ENCODE peak calls at places on chromosomes 4 and X, in seven cellular contexts. M is K562, A is IMR-90, H is GM12878, E is A549, F is HepG2, J is HCT116. P is an unnamed sample. For H3K9me3, the result is how much of the 10 kb centered on the place peaks cover.

GRCh38 chrX:111119341-111119740 is 23.4 kb downstream of the PAK3 start:
- DNase-seq in H (no peak), J (no peak), E (no peak), F (no peak), A (no peak), M (no peak), P (no peak)

GRCh38 chr4:6199344-6199921 is 916 bp downstream of the JAKMIP1 start:
- DNase-seq in F (no peak), H (no peak), M (no peak), J (no peak), A (no peak), E (peak), P (no peak)

GRCh38 chrX:54920610-54921426 is at the start of gene TRO:
- DNase-seq in J (no peak), F (no peak), H (no peak), M (no peak), E (no peak), A (peak), P (no peak)

GRCh38 chr4:102343964-102344519 is 1.2 kb downstream of the SLC39A8 start:
- DNase-seq in E (no peak), H (peak), F (no peak), J (peak), A (peak), M (peak), P (no peak)

GRCh38 chr4:156298230-156298629 is 344.6 kb upstream of the CTSO start:
- DNase-seq in J (no peak), A (peak), M (no peak), H (no peak), E (peak), F (no peak), P (no peak)

GRCh38 chr4:7610841-7611240 is 176.1 kb upstream of the PSAPL1 start:
- DNase-seq in H (no peak), M (no peak), F (no peak), A (no peak), E (no peak), J (no peak), P (no peak)

GRCh38 chr4:22607382-22607781 is 85.4 kb upstream of the GBA3 start:
- DNase-seq in F (peak), J (peak), H (no peak), E (peak), M (no peak), A (peak), P (no peak)

GRCh38 chrX:110437686-110438085 is 79.0 kb downstream of the RTL9 start:
- DNase-seq in E (no peak), M (no peak), H (no peak), J (no peak), A (no peak), F (no peak), P (no peak)

GRCh38 chr4:41866799-41867677 is 68.2 kb upstream of the TMEM33 start:
- DNase-seq in H (no peak), E (no peak), F (no peak), M (no peak), A (no peak), J (no peak), P (peak)

GRCh38 chrX:32673193-32673592 is 538.2 kb downstream of the DMD start:
- DNase-seq in F (peak), E (peak), A (peak), M (no peak), H (no peak), J (no peak), P (no peak)

GRCh38 chrX:153970398-153971123 is 1.1 kb downstream of the HCFC1 start:
- DNase-seq in E (peak), J (no peak), F (peak), M (peak), A (peak), H (no peak), P (no peak)

GRCh38 chr4:47061435-47061834 is 30.1 kb downstream of the GABRB1 start:
- DNase-seq in H (no peak), J (no peak), A (peak), F (no peak), M (no peak), E (no peak), P (no peak)

GRCh38 chrX:47078129-47079043 is at the start of gene RGN:
- DNase-seq in A (no peak), J (no peak), H (no peak), M (no peak), F (peak), E (no peak), P (no peak)

GRCh38 chr4:64121803-64122202 is 287.4 kb downstream of the TECRL start:
- DNase-seq in H (no peak), J (no peak), M (no peak), A (no peak), F (no peak), E (no peak), P (no peak)

GRCh38 chrX:41445781-41446358 is 1.3 kb upstream of the NYX start:
- DNase-seq in M (no peak), E (no peak), J (no peak), H (no peak), F (no peak), A (no peak), P (no peak)

GRCh38 chrX:39163585-39163984 is 362.3 kb downstream of the MID1IP1 start:
- DNase-seq in H (no peak), J (no peak), M (no peak), F (no peak), E (no peak), A (no peak), P (no peak)

GRCh38 chr4:138263438-138263837 is 21.3 kb upstream of the SLC7A11 start:
- DNase-seq in F (no peak), A (peak), H (no peak), J (no peak), E (no peak), M (no peak), P (no peak)

GRCh38 chrX:150683536-150684146 is 9.6 kb upstream of the MTMR1 start:
- DNase-seq in H (no peak), J (peak), F (peak), M (peak), A (peak), E (peak), P (no peak)

GRCh38 chrX:31658360-31658759 is 586.5 kb upstream of the FTHL17 start:
- DNase-seq in F (peak), H (no peak), M (peak), E (peak), J (no peak), A (peak), P (no peak)

GRCh38 chr4:24472514-24473308 is 111.6 kb downstream of the DHX15 start:
- DNase-seq in M (peak), J (peak), E (peak), F (peak), H (no peak), A (peak), P (peak)

GRCh38 chrX:39826813-39827543 is 270.8 kb downstream of the BCOR start:
- DNase-seq in J (no peak), M (no peak), H (no peak), F (no peak), A (no peak), E (no peak), P (no peak)

GRCh38 chr4:141132689-141133145 is 552 bp downstream of the RNF150 start:
- DNase-seq in F (no peak), A (peak), E (no peak), J (no peak), H (no peak), M (no peak), P (no peak)

GRCh38 chrX:19462879-19463278 is 52.4 kb downstream of the MAP3K15 start:
- DNase-seq in F (no peak), J (no peak), E (no peak), M (no peak), H (no peak), A (no peak), P (no peak)

GRCh38 chrX:3191186-3191585 is 149.9 kb downstream of the ARSF start:
- DNase-seq in A (peak), F (no peak), J (no peak), M (no peak), E (no peak), H (no peak), P (no peak)

GRCh38 chrX:23524467-23524866 is 142.8 kb upstream of the PRDX4 start:
- DNase-seq in A (no peak), F (no peak), M (no peak), E (no peak), J (no peak), H (no peak), P (no peak)

DNA sequence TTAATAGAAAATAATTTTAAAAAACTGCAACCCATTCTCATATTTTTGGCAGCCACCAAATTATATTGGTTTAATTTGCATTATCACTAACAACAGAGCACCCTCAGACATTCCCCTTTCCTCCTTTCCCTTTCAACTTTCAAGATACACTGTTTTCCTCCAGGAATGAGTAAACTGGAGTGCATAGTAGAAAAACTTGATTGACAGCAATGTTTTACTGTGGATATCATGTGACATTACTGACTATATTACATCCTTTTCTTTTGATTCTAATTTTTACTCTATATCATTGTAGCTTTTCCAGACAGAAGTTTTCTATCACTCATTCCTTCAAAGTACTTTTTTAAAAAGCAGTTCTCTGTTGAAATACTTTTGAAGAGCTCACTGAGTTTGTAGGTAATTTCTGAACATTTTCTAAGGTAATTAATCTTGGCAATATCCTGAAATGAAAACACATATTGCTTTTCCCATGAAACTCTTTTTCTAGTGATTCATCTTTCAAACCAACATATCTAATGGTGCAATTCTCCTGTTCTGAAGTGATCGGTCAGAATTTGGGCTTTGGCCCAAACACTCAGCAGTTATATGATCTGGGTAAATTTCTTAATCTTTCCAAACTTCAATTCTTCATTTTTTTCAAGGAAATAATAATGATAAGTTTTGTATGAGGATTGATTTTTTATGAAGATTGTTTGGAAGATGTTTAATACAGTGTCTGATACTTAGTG is 920.4 kb upstream of the EPHA5 start:
- DNase-seq in H (no peak), J (no peak), E (no peak), M (no peak), F (no peak), A (peak), P (no peak)
- TF ChIP-seq CEBPB in H (no peak), J (no peak), E (no peak), M (no peak), F (no peak), A (no peak), P (no peak)

DNA sequence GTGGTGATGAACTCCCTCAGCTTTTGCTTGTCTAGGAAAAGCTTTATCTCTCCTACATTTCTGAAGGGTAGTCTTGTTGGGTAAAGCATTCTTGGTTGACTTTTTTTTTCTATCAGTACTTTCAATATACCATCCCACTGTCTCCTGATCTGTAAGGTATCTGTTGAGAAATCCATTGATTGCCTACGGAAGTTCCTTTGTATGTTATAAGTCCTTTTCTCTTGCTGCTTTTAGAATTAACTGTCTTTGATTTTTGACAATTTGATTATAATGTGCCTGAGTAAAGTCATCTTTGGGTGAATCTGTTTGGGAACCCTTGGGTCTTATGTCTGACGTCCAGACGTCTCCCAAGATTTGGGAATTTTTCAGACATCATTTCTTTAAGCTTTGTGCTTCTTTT is 30.8 kb downstream of the SCLT1 start:
- DNase-seq in E (no peak), A (no peak), J (no peak), F (no peak), H (no peak), M (no peak), P (no peak)
- H3K9me3 ChIP-seq in E (under half), A (under half), J (under half), F (half or more), H (under half), M (under half), P (under half)

GRCh38 chr4:108385076-108385475 is 216.3 kb upstream of the LEF1 start:
- DNase-seq in H (no peak), J (no peak), M (no peak), E (no peak), A (no peak), F (no peak), P (no peak)
- TF ChIP-seq CEBPB in H (no peak), J (no peak), M (no peak), E (no peak), A (no peak), F (no peak), P (no peak)

GRCh38 chrX:63835361-63835760 is 50.3 kb upstream of the ARHGEF9 start:
- DNase-seq in H (no peak), M (no peak), F (no peak), E (no peak), J (no peak), A (no peak), P (no peak)
- H3K9me3 ChIP-seq in H (under half), M (under half), F (under half), E (under half), J (under half), A (under half), P (under half)

GRCh38 chr4:2936773-2937145 is 26.4 kb downstream of the NOP14 start:
- DNase-seq in F (no peak), H (peak), M (no peak), E (no peak), A (peak), J (no peak), P (no peak)

GRCh38 chr4:2937146-2937857 is 25.9 kb downstream of the NOP14 start:
- DNase-seq in A (no peak), J (peak), H (peak), M (no peak), F (peak), E (peak), P (no peak)

GRCh38 chr4:2934077-2934812 is 29.0 kb downstream of the NOP14 start:
- DNase-seq in M (peak), E (peak), F (no peak), H (no peak), J (no peak), A (peak), P (no peak)

GRCh38 chr4:2934813-2935761 is 28.1 kb downstream of the NOP14 start:
- DNase-seq in E (peak), F (peak), H (peak), M (peak), J (peak), A (peak), P (peak)

GRCh38 chr4:2935762-2936743 is 27.2 kb downstream of the NOP14 start:
- DNase-seq in M (peak), E (peak), A (no peak), J (peak), H (peak), F (no peak), P (no peak)
- TF ChIP-seq CEBPB in M (no peak), E (no peak), A (no peak), J (no peak), H (no peak), F (no peak), P (no peak)

GRCh38 chr4:183860110-183860509 is 45.0 kb upstream of the STOX2 start:
- DNase-seq in A (no peak), J (no peak), H (no peak), M (no peak), E (no peak), F (no peak), P (no peak)

GRCh38 chr4:183860726-183861125 is 44.4 kb upstream of the STOX2 start:
- DNase-seq in J (no peak), M (no peak), F (no peak), E (no peak), H (no peak), A (no peak), P (no peak)

GRCh38 chr4:183861426-183861825 is 43.7 kb upstream of the STOX2 start:
- DNase-seq in F (no peak), E (no peak), A (no peak), J (no peak), H (no peak), M (no peak), P (no peak)

GRCh38 chr4:183867247-183867646 is 37.9 kb upstream of the STOX2 start:
- DNase-seq in M (no peak), F (no peak), J (no peak), H (no peak), A (no peak), E (no peak), P (no peak)

DNA sequence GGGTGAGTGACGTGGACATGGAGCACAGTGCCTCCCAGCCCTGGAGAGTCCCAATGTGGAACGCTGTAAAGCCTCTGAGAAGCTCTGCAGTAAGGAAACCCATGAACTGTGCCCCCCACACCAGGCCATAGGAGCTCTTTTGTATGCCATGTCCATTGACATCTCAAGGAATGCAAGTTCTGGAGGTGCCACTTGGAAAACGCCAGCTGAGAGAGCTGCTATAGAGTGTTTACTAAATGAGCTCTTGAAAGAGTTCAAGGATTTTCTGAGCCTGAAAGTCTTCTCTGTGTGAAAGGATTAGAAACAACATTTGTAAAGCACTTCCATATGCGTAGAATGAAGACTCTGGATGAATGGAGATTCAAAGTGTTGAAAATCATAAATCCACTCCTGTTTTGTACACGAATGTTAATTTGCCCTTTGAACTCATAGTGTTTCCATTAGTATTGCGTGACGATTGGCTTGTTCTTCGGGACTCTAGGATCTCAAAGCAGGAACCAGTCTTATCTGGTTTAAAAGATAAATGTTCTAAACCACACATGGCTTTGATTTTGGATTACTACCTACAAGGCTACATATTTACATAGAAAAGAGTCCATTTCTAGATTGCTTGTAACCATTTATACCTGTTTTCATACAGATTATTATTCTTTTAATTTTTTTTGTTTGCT is 41.8 kb upstream of the STOX2 start:
- DNase-seq in H (no peak), F (no peak), M (no peak), J (no peak), E (no peak), A (no peak), P (no peak)
- H3K9me3 ChIP-seq in H (under half), F (under half), M (under half), J (under half), E (under half), A (under half), P (under half)

DNA sequence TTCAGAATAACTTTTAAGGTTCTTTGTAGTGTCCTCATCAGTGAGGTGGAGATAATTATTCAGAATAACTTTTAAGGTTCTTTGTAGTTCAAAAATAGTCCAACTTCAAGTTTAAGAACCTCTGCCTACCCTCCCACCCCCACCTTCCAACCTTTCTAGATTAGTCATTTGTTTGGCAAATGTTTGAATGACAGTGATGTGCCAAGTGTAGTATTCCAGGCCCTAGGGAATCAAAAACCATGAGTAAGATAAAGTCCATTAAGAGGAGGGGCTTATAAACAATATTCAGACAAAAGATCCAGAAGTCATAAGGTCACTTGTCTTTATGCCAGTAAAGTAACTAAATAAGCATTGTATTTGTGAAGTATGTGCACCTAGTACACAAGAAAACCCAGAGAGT is 51.3 kb downstream of the DCUN1D4 start:
- DNase-seq in H (no peak), A (peak), E (peak), J (no peak), M (no peak), F (no peak), P (no peak)
- TF ChIP-seq CEBPB in H (no peak), A (no peak), E (no peak), J (no peak), M (no peak), F (no peak), P (no peak)

DNA sequence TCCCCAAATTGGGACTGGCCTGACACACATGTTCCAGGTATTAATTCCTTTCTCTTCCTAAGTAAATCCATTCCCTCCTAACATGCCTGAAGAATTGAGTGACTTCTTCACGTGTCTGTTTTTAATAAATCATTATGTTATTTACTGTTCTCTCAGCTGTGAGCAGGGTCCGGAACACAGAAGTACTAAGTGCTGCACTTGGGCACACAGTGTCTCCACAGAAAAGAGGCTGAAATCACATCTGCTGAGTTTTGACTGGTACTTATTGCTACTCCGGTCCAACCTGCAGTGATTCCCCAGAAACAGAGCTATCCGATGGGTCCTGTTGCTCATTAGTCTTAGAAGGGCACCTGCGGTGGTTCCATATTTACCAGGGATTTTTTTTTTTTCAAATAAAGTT is 202.6 kb downstream of the RBM46 start:
- DNase-seq in M (no peak), E (no peak), H (no peak), J (no peak), F (no peak), A (no peak), P (no peak)
- H3K9me3 ChIP-seq in M (under half), E (under half), H (under half), J (under half), F (under half), A (under half), P (under half)

P was measured in H1.